ENCODE peak calls at places on chromosomes 11 and 22, in ten cellular contexts. O is skeletal muscle cell; W is heart right ventricle; T is bronchial epithelial cell; B is fibroblast of lung; G is esophagus squamous epithelium; H is dorsolateral prefrontal cortex; V is Panc1; K is naive thymus-derived CD4-positive, alpha-beta T cell; Q is H1. J is an unnamed sample.

GRCh38 chr11:112459001-112459400 is 198.3 kb upstream of the PLET1 start:
- DNase-seq in V (no peak), Q (no peak), T (no peak), B (no peak), H (no peak), W (no peak), K (no peak), G (no peak), O (no peak), J (no peak)

GRCh38 chr11:123451183-123451907 is 21.3 kb downstream of the GRAMD1B start:
- DNase-seq in V (no peak), K (no peak), G (no peak), H (no peak), W (no peak), O (no peak), Q (no peak), B (no peak), T (no peak), J (no peak)

GRCh38 chr11:129190087-129190486 is 2.0 kb downstream of the ARHGAP32 start:
- DNase-seq in V (peak), G (no peak), Q (no peak), K (no peak), O (no peak), T (peak), H (no peak), W (no peak), B (no peak), J (no peak)

GRCh38 chr22:25582946-25583345 is 18.5 kb downstream of the GRK3 start:
- DNase-seq in W (no peak), K (no peak), H (no peak), T (peak), O (peak), Q (no peak), V (no peak), B (peak), G (no peak), J (no peak)

GRCh38 chr11:10808553-10809372 is at the start of gene EIF4G2:
- DNase-seq in V (peak), K (peak), H (peak), B (peak), G (peak), O (peak), Q (peak), W (peak), T (peak), J (peak)

GRCh38 chr11:128879817-128880216 is 11.3 kb upstream of the KCNJ5 start:
- DNase-seq in Q (no peak), V (no peak), T (no peak), W (no peak), B (no peak), O (no peak), K (no peak), H (no peak), G (no peak), J (no peak)

GRCh38 chr11:134668076-134668475 is 256.0 kb upstream of the B3GAT1 start:
- DNase-seq in G (no peak), B (no peak), O (no peak), H (no peak), W (no peak), Q (no peak), T (no peak), K (no peak), V (no peak), J (no peak)

GRCh38 chr11:44709281-44709562 is 17.5 kb upstream of the TSPAN18 start:
- DNase-seq in K (no peak), G (no peak), W (no peak), T (no peak), H (no peak), B (no peak), V (no peak), O (no peak), Q (no peak), J (peak)

GRCh38 chr11:101390539-101390938 is 193.3 kb downstream of the TRPC6 start:
- DNase-seq in B (no peak), H (no peak), O (no peak), G (no peak), T (peak), Q (no peak), W (no peak), V (no peak), K (no peak), J (no peak)

GRCh38 chr22:41517172-41518047 is 26.9 kb downstream of the POLR3H start:
- DNase-seq in W (peak), H (peak), K (no peak), V (no peak), O (no peak), G (no peak), Q (no peak), B (no peak), T (peak), J (peak)

DNA sequence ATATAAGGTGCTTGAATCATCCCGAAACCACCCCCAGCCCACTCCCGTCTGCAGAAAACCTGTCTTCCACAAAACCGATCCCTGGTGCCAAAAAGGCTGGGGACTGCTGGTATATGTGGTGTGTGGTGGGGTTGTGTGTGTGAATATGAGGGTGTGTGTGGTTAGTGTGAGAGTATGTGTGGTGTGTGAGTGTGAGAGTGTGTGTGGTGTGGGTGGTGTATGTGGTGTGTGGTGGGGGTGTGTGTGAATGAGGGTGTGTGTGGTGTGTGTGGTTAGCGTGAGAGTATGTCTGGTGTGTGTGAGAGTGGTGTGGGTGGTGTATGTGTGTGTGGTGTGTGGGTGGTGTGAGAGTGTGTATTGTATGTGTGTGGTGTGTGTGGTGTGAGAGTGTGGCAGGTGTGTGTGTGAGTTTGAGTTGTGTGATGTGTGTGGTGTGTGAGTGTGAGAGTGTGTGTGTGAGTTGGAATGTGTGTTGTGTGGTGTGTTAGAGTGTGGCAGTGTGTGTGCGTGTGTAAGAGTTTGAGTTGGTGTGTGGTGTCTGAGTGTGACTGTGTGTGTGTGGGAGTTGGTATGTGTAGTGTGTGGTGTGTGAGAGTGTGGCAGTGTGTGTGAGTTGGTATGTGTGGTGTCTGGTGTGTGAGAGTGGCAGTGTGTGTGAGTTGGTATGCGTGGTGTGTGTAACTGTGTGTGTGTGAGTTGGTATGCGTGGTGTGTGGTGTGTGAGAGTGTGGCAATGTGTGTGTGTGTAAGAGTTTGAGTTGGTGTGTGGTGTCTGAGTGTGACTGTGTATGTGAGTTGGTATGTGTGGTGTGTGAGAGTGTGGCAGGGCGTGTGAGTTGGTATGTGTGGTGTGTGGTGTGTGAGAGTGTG is 6.5 kb downstream of the UPK3A start:
- DNase-seq in K (no peak), G (no peak), O (no peak), H (no peak), B (no peak), Q (no peak), W (no peak), T (no peak), V (no peak), J (no peak)
- H3K4me3 ChIP-seq in K (no peak), G (no peak), O (no peak), H (no peak), B (no peak), Q (no peak), W (no peak), T (no peak), V (no peak), J (no peak)

DNA sequence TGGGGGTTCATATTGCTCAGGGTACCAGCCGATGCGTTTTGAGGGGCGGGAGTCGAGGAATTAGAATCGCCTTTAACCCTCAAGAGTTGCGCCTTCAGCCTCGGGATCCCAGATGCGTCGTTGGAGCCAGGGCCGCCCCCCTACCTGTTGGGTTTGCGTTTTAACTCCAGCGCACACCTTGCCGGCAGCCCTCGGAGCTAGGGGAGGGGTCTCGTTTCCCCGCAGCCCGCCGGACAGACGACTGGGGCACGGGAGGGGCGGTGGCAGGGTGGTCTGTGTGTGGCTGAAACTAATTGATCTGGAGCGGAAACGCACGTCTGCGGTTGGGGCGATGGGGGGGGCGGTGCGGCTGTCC is 3.4 kb upstream of the CCND1 start:
- DNase-seq in Q (no peak), O (no peak), V (no peak), K (no peak), W (no peak), B (no peak), T (no peak), G (no peak), H (no peak), J (peak)
- H3K4me3 ChIP-seq in Q (peak), O (no peak), V (no peak), K (no peak), W (no peak), B (peak), T (peak), G (peak), H (no peak), J (no peak)

GRCh38 chr22:37079668-37080171 is 28.2 kb downstream of the KCTD17 start:
- DNase-seq in W (no peak), V (no peak), K (peak), B (peak), O (peak), G (no peak), Q (no peak), H (no peak), T (no peak), J (no peak)

GRCh38 chr22:37080438-37080837 is 28.9 kb downstream of the KCTD17 start:
- DNase-seq in G (no peak), H (no peak), O (no peak), K (no peak), V (no peak), B (no peak), T (no peak), W (no peak), Q (no peak), J (no peak)

GRCh38 chr22:37080838-37081237 is 28.7 kb downstream of the TMPRSS6 start:
- DNase-seq in G (no peak), O (no peak), Q (no peak), W (no peak), V (no peak), K (no peak), T (no peak), H (no peak), B (no peak), J (no peak)

GRCh38 chr22:37077802-37078448 is 26.4 kb downstream of the KCTD17 start:
- DNase-seq in V (peak), T (peak), O (no peak), B (peak), K (peak), G (no peak), W (peak), Q (peak), H (no peak), J (no peak)

DNA sequence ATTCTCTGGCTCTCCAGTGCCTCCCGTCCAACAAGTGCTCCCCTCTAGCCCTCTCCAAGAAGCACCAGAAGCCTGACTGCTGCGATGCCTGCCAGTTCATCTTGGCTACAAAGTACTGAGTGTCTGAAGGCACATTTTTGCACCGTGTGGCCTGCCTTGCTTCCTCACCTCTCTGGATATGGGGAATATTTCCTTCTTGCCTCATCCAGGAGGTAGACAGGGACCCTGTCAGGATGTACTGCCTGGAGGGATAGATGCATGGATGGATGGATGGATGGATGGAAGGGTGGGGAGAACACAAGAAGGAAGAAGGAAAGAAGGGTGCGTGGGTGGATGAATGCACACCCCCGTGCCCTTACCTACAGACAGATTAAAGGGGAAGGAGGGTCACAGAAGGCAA is 27.6 kb downstream of the KCTD17 start:
- DNase-seq in B (no peak), H (no peak), V (no peak), O (no peak), T (no peak), G (no peak), K (no peak), Q (no peak), W (no peak), J (no peak)
- H3K4me3 ChIP-seq in B (no peak), H (no peak), V (no peak), O (no peak), T (no peak), G (no peak), K (peak), Q (no peak), W (no peak), J (no peak)

DNA sequence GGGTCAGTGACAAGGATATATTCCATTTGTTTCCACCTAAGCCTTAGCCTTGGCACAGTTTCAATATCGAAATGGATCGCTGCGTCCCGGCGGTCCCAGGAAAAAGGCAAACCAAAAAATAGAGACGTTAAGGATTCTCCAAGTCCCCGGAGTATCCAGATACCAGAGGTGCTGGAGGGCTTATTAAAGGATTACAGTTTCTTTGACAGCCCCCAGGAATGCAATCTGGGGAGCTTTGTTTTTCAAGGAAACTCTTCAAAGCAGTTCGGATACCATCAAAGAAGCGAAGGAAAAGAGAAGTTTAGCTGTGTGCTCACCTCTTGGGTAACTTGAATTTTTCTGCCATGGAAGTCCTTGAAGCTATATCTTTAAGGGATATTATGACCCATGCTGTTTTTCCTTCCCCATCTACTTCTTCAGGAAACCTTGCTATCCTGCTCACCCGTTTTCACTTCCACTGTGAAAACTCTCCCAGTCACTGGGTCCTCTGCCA is 600 bp upstream of the GPR83 start:
- DNase-seq in O (no peak), K (no peak), H (no peak), B (no peak), Q (no peak), W (no peak), V (no peak), T (no peak), G (no peak), J (no peak)
- H3K4me3 ChIP-seq in O (peak), K (no peak), H (peak), B (peak), Q (peak), W (no peak), V (no peak), T (peak), G (peak), J (peak)

GRCh38 chr11:118623291-118623655 is 15.9 kb downstream of the PHLDB1 start:
- DNase-seq in O (no peak), T (peak), K (no peak), G (no peak), H (no peak), V (no peak), Q (no peak), B (peak), W (no peak), J (peak)
- H3K4me3 ChIP-seq in O (no peak), T (no peak), K (no peak), G (no peak), H (no peak), V (peak), Q (no peak), B (peak), W (no peak), J (peak)

GRCh38 chr11:108500169-108500568 is 2.0 kb upstream of the POGLUT3 start:
- DNase-seq in G (no peak), T (peak), W (no peak), B (no peak), O (no peak), V (no peak), Q (no peak), H (no peak), K (no peak), J (no peak)

GRCh38 chr11:108501396-108501795 is 3.2 kb upstream of the POGLUT3 start:
- DNase-seq in Q (no peak), O (no peak), H (no peak), T (no peak), K (no peak), V (no peak), W (no peak), G (no peak), B (peak), J (no peak)

GRCh38 chr11:108498816-108499408 is 728 bp upstream of the POGLUT3 start:
- DNase-seq in B (no peak), H (no peak), W (no peak), K (no peak), O (no peak), G (no peak), T (no peak), Q (no peak), V (no peak), J (peak)

GRCh38 chr11:108498046-108498815 is at the start of gene POGLUT3:
- DNase-seq in V (no peak), G (no peak), H (peak), Q (peak), B (peak), K (peak), W (peak), T (no peak), O (no peak), J (peak)

DNA sequence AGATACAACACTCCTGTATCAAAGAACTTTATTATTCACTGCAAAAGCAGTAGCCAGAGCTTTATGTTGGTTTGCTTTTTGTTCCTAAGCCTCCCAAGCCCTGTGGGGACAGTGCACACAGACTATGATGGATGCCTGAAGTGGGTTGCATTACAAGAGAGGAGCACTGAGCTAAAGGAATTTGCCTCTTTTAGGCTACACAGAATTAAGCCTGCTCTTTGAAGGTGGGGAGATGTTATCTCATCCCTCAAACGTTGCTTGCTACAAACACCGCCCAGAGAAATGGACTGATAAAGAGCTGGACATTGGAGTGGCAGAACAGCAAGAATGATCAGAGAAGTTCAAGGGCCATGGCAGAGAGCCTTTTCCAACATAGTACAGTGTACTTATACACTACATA is 2.5 kb upstream of the POGLUT3 start:
- DNase-seq in K (no peak), W (no peak), Q (no peak), H (no peak), T (no peak), G (no peak), V (no peak), B (no peak), O (no peak), J (no peak)
- H3K4me3 ChIP-seq in K (no peak), W (no peak), Q (no peak), H (no peak), T (no peak), G (no peak), V (no peak), B (no peak), O (no peak), J (no peak)

J was measured in kidney.